ENCODE peak calls at places on chromosomes 5 and 9, in ten cellular contexts. H is fibroblast of lung, F is heart left ventricle, C is dorsolateral prefrontal cortex, M is AG10803, V is K562, W is neural progenitor cell, S is psoas muscle, X is esophagus muscularis mucosa, B is HFF-Myc. Z is an unnamed sample.

GRCh38 chr5:24110019-24110615 is 534.7 kb downstream of the CDH10 start:
- DNase-seq in F (no peak), S (no peak), C (no peak), H (peak), W (peak), B (no peak), M (peak), X (no peak), V (peak), Z (peak)

GRCh38 chr5:111735829-111736228 is 21.2 kb downstream of the NREP start:
- DNase-seq in H (peak), W (no peak), F (peak), X (no peak), C (no peak), V (no peak), S (peak), M (peak), B (peak), Z (peak)

GRCh38 chr5:126300293-126300692 is 122.9 kb upstream of the GRAMD2B start:
- DNase-seq in H (no peak), B (no peak), W (no peak), X (no peak), V (no peak), C (no peak), S (no peak), M (no peak), F (no peak), Z (no peak)

GRCh38 chr9:35658894-35659220 is 765 bp downstream of the CCDC107 start:
- DNase-seq in M (peak), X (no peak), V (peak), S (peak), H (peak), B (no peak), F (no peak), C (no peak), W (peak), Z (no peak)

GRCh38 chr5:57438162-57438561 is 44.4 kb downstream of the ACTBL2 start:
- DNase-seq in M (no peak), F (no peak), S (no peak), W (no peak), H (no peak), B (peak), X (no peak), C (no peak), V (no peak), Z (no peak)

GRCh38 chr5:71633255-71634155 is 46.4 kb downstream of the MCCC2 start:
- DNase-seq in B (no peak), C (no peak), F (no peak), W (no peak), V (no peak), H (no peak), S (no peak), X (no peak), M (no peak), Z (no peak)

GRCh38 chr9:14396171-14396570 is 82.2 kb upstream of the NFIB start:
- DNase-seq in C (peak), H (no peak), W (no peak), S (peak), V (no peak), M (no peak), X (no peak), F (peak), B (no peak), Z (no peak)

GRCh38 chr5:1967716-1968115 is 85.0 kb upstream of the IRX4 start:
- DNase-seq in F (no peak), C (no peak), H (no peak), X (peak), M (no peak), B (no peak), V (no peak), W (no peak), S (no peak), Z (no peak)

GRCh38 chr5:128695791-128696520 is 157.9 kb upstream of the FBN2 start:
- DNase-seq in H (peak), V (no peak), B (no peak), F (no peak), S (no peak), C (no peak), X (no peak), W (peak), M (no peak), Z (no peak)

GRCh38 chr9:134162926-134163373 is 1.4 kb downstream of the RNU6ATAC start:
- DNase-seq in W (no peak), V (no peak), C (no peak), X (no peak), M (no peak), S (no peak), F (no peak), B (no peak), H (no peak), Z (no peak)

GRCh38 chr5:113378960-113379541 is 55.7 kb downstream of the TSSK1B start:
- DNase-seq in X (no peak), W (peak), C (peak), M (peak), B (peak), S (no peak), H (no peak), V (peak), F (peak), Z (no peak)

GRCh38 chr9:91035825-91036208 is 234.2 kb downstream of the SYK start:
- DNase-seq in S (no peak), X (no peak), H (no peak), C (no peak), V (no peak), M (no peak), F (no peak), W (no peak), B (no peak), Z (no peak)

GRCh38 chr9:96317335-96317980 is 15.5 kb upstream of the HSD17B3 start:
- DNase-seq in H (peak), C (peak), V (peak), M (peak), X (no peak), F (peak), S (peak), B (peak), W (peak), Z (peak)

GRCh38 chr9:93711002-93711401 is 134.6 kb downstream of the PHF2 start:
- DNase-seq in M (no peak), F (no peak), X (no peak), S (no peak), W (no peak), C (no peak), B (no peak), V (no peak), H (no peak), Z (no peak)

GRCh38 chr5:65811004-65811403 is 89.0 kb downstream of the NLN start:
- DNase-seq in B (no peak), W (no peak), S (no peak), M (no peak), X (no peak), H (peak), V (no peak), F (no peak), C (no peak), Z (no peak)

GRCh38 chr5:67133781-67134180 is 62.8 kb downstream of the CD180 start:
- DNase-seq in W (no peak), X (no peak), F (no peak), V (no peak), H (peak), S (no peak), C (no peak), M (no peak), B (no peak), Z (no peak)

GRCh38 chr9:130536594-130537215 is 42.7 kb upstream of the FUBP3 start:
- DNase-seq in S (no peak), B (no peak), H (no peak), X (no peak), W (no peak), V (peak), M (no peak), C (no peak), F (no peak), Z (no peak)

GRCh38 chr9:127035423-127035822 is 87.0 kb downstream of the ANGPTL2 start:
- DNase-seq in V (no peak), H (no peak), C (no peak), S (peak), F (peak), W (no peak), X (no peak), M (peak), B (no peak), Z (no peak)

GRCh38 chr9:120925535-120926396 is 830 bp downstream of the TRAF1 start:
- DNase-seq in C (no peak), M (peak), B (peak), S (no peak), H (peak), W (no peak), X (no peak), V (peak), F (no peak), Z (peak)

GRCh38 chr5:72363146-72363802 is 43.1 kb downstream of the PTCD2 start:
- DNase-seq in X (peak), H (peak), M (peak), C (no peak), W (no peak), B (peak), V (no peak), S (no peak), F (no peak), Z (peak)

GRCh38 chr9:97983524-97984187 is 515 bp downstream of the ANP32B start:
- DNase-seq in F (peak), M (peak), X (no peak), H (peak), B (no peak), V (peak), W (peak), S (peak), C (no peak), Z (no peak)

GRCh38 chr5:90898330-90899013 is 339.9 kb downstream of the ADGRV1 start:
- DNase-seq in X (no peak), W (no peak), H (peak), V (no peak), C (no peak), F (no peak), M (peak), B (no peak), S (no peak), Z (no peak)

GRCh38 chr9:113474372-113474771 is 10.8 kb downstream of the RGS3 start:
- DNase-seq in V (no peak), C (no peak), S (no peak), B (no peak), W (no peak), M (no peak), X (no peak), F (no peak), H (no peak), Z (no peak)

GRCh38 chr5:40679998-40680681 is 425 bp downstream of the PTGER4 start:
- DNase-seq in C (no peak), M (no peak), V (no peak), X (no peak), H (no peak), S (no peak), W (peak), F (peak), B (no peak), Z (no peak)

GRCh38 chr5:78361226-78361993 is 993 bp downstream of the SCAMP1 start:
- DNase-seq in S (no peak), M (peak), X (no peak), F (peak), W (peak), C (no peak), H (peak), V (peak), B (no peak), Z (peak)

GRCh38 chr5:82694886-82695285 is 382.3 kb downstream of the TMEM167A start:
- DNase-seq in F (no peak), C (no peak), M (no peak), H (no peak), X (no peak), S (no peak), W (no peak), V (no peak), B (no peak), Z (no peak)

GRCh38 chr9:130981761-130982147 is 27.2 kb upstream of the LAMC3 start:
- DNase-seq in S (no peak), C (peak), W (no peak), H (no peak), M (no peak), F (no peak), V (peak), B (no peak), X (no peak), Z (no peak)

DNA sequence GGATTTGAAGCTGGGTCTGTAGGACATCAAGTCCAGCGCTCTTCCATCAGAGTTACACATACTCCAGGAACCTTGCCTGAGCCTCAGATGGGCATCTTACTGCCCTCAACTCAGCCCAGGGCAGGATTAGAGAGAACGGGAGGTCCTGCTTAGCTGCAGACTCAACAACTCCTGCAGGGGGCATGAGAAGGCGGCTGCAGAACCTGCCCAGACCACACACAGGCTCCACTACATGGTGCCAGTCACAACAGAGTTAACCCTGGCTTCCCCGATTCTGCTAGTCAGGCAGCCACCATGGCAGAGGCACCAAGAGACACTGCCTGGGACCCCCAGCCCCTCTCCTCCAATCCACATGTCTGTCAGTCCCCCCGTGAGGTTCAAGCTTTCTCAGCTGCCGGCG is 23.9 kb upstream of the CPLX2 start:
- DNase-seq in H (no peak), C (no peak), F (no peak), X (no peak), S (peak), B (no peak), V (peak), M (no peak), W (peak), Z (no peak)
- TF ChIP-seq CTCF in H (no peak), C (no peak), F (no peak), X (no peak), S (no peak), B (peak), V (peak), M (no peak), W (peak), Z (peak)

DNA sequence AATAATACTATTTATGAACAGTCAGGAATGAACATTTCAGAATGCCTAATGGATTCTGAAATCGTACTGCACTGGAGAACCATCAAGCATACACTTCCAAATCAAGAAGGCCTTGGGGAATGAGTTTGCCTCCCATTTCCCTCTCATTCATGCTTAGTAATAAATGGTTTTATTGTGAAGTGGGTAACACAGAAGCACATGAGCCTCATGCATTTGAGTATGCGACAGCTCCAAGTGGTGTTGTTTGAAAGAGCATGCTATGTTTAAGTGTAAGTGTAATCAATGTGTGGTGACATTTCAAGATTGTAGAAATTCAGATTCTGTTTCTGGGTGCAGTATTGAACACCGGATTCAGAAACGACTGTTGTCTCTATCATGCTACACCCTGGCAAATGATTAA is 60.0 kb downstream of the SGCD start:
- DNase-seq in B (no peak), M (no peak), S (no peak), V (no peak), C (no peak), W (no peak), F (no peak), X (no peak), H (no peak), Z (no peak)
- TF ChIP-seq CTCF in B (no peak), M (no peak), S (no peak), V (no peak), C (no peak), W (no peak), F (no peak), X (no peak), H (no peak), Z (no peak)

GRCh38 chr5:133544346-133544745 is 68.0 kb downstream of the FSTL4 start:
- DNase-seq in H (no peak), S (no peak), V (no peak), W (no peak), B (no peak), F (no peak), X (no peak), C (no peak), M (no peak), Z (no peak)

GRCh38 chr5:133546500-133546899 is 65.8 kb downstream of the FSTL4 start:
- DNase-seq in S (no peak), F (no peak), V (no peak), X (peak), H (no peak), B (no peak), M (no peak), W (no peak), C (no peak), Z (no peak)
- TF ChIP-seq CTCF in S (no peak), F (no peak), V (no peak), X (no peak), H (no peak), B (no peak), M (no peak), W (no peak), C (no peak), Z (no peak)

GRCh38 chr5:136079195-136079985 is 50.6 kb downstream of the TGFBI start:
- DNase-seq in M (no peak), X (peak), B (no peak), S (no peak), F (no peak), H (no peak), V (no peak), W (peak), C (no peak), Z (no peak)

GRCh38 chr5:136073714-136074113 is 44.9 kb downstream of the TGFBI start:
- DNase-seq in B (no peak), M (no peak), S (no peak), C (no peak), F (no peak), H (no peak), V (no peak), X (no peak), W (no peak), Z (no peak)

GRCh38 chr5:136080113-136080482 is 51.3 kb downstream of the TGFBI start:
- DNase-seq in M (no peak), H (no peak), C (no peak), B (no peak), F (no peak), W (peak), S (no peak), X (no peak), V (no peak), Z (no peak)

GRCh38 chr5:136077046-136077445 is 48.3 kb downstream of the TGFBI start:
- DNase-seq in B (no peak), H (no peak), M (no peak), X (peak), F (no peak), W (no peak), V (no peak), S (no peak), C (no peak), Z (no peak)

GRCh38 chr5:136075339-136075885 is 46.6 kb downstream of the TGFBI start:
- DNase-seq in W (no peak), B (no peak), C (no peak), M (peak), X (peak), H (no peak), S (no peak), F (no peak), V (no peak), Z (no peak)
- TF ChIP-seq CTCF in W (no peak), B (no peak), C (no peak), M (no peak), X (no peak), H (no peak), S (no peak), F (no peak), V (peak), Z (no peak)

Z was measured in kidney epithelial cell.